ENCODE peak calls at places on chromosome 16, in six cellular contexts. T is psoas muscle; M is activated CD4-positive, alpha-beta T cell treated with anti-CD3 and anti-CD28 coated beads for 1 hour; K is ELR; S is midbrain; F is lower leg skin. H is an unnamed sample.
A peak's percentile ranks its signal among the peaks of the same experiment; 100 is the strongest.

GRCh38 chr16:53130193-53131049 is 75.6 kb downstream of the CHD9 start:
- DNase-seq in T (peak; percentile 99), M (peak; percentile 90), K (peak; percentile 94), S (peak; percentile 99), F (peak; percentile 93), H (peak; percentile 92)

GRCh38 chr16:64206877-64207276 is 915.0 kb downstream of the CDH11 start:
- DNase-seq in T (no peak), M (no peak), K (no peak), S (no peak), F (no peak), H (peak; percentile 90)

GRCh38 chr16:85586360-85587145 is 26.6 kb upstream of the GSE1 start:
- DNase-seq in T (peak; percentile 90), M (no peak), K (no peak), S (peak; percentile 48), F (no peak), H (peak; percentile 24)

GRCh38 chr16:89489731-89490385 is 503 bp downstream of the ANKRD11 start:
- DNase-seq in T (peak; percentile 61), M (no peak), K (no peak), S (no peak), F (no peak), H (no peak)

GRCh38 chr16:89782489-89782888 is 34.0 kb downstream of the FANCA start:
- DNase-seq in T (no peak), M (no peak), K (no peak), S (no peak), F (no peak), H (no peak)

GRCh38 chr16:2090819-2091721 is 43.3 kb downstream of the TSC2 start:
- DNase-seq in T (peak; percentile 88), M (no peak), K (peak; percentile 48), S (no peak), F (peak; percentile 70), H (no peak)

GRCh38 chr16:2737238-2737605 is 15.2 kb upstream of the SRRM2 start:
- DNase-seq in T (no peak), M (no peak), K (no peak), S (no peak), F (no peak), H (no peak)

GRCh38 chr16:62035115-62036092 is 834 bp downstream of the CDH8 start:
- DNase-seq in T (no peak), M (no peak), K (no peak), S (peak; percentile 41), F (no peak), H (peak; percentile 18)

H was measured in LHCN-M2.